ENCODE peak calls at places on chromosomes 16 and 17, in six cellular contexts. One of them, this sample, is unnamed.

GRCh38 chr17:32627233-32628008 is 140.6 kb downstream of the CDK5R1 start:
- DNase-seq in uterus: no peak
- DNase-seq in NCI-H1436: peak; percentile 99
- DNase-seq in M059J: peak; percentile 62
- DNase-seq in COR-L47: peak; percentile 95
- DNase-seq in cardiac muscle cell: no peak
- DNase-seq in this sample: no peak

GRCh38 chr16:85541181-85541580 is 71.9 kb upstream of the GSE1 start:
- DNase-seq in NCI-H1436: no peak
- DNase-seq in COR-L47: no peak
- DNase-seq in M059J: no peak
- DNase-seq in uterus: no peak
- DNase-seq in cardiac muscle cell: no peak
- DNase-seq in this sample: no peak

GRCh38 chr16:85916141-85916890 is 17.4 kb downstream of the IRF8 start:
- DNase-seq in cardiac muscle cell: peak; percentile 29
- DNase-seq in uterus: no peak
- DNase-seq in NCI-H1436: no peak
- DNase-seq in COR-L47: no peak
- DNase-seq in M059J: peak; percentile 68
- DNase-seq in this sample: no peak

GRCh38 chr16:9099131-9099625 is 7.7 kb downstream of the HAPSTR1 start:
- DNase-seq in NCI-H1436: no peak
- DNase-seq in uterus: no peak
- DNase-seq in M059J: peak; percentile 67
- DNase-seq in cardiac muscle cell: no peak
- DNase-seq in COR-L47: no peak
- DNase-seq in this sample: no peak

GRCh38 chr17:76753061-76753961 is 15.4 kb downstream of the MFSD11 start:
- DNase-seq in M059J: no peak
- DNase-seq in cardiac muscle cell: no peak
- DNase-seq in NCI-H1436: no peak
- DNase-seq in COR-L47: no peak
- DNase-seq in uterus: no peak
- DNase-seq in this sample: peak; percentile 33

GRCh38 chr16:66885491-66885890 is 5.2 kb downstream of the PDP2 start:
- DNase-seq in NCI-H1436: no peak
- DNase-seq in M059J: no peak
- DNase-seq in cardiac muscle cell: no peak
- DNase-seq in uterus: peak; percentile 14
- DNase-seq in COR-L47: no peak
- DNase-seq in this sample: no peak

GRCh38 chr16:50310308-50311133 is 44.2 kb downstream of the ADCY7 start:
- DNase-seq in cardiac muscle cell: no peak
- DNase-seq in NCI-H1436: no peak
- DNase-seq in uterus: no peak
- DNase-seq in M059J: no peak
- DNase-seq in COR-L47: no peak
- DNase-seq in this sample: no peak

GRCh38 chr17:78648293-78648692 is 71.1 kb upstream of the DNAH17 start:
- DNase-seq in cardiac muscle cell: no peak
- DNase-seq in uterus: no peak
- DNase-seq in COR-L47: no peak
- DNase-seq in M059J: no peak
- DNase-seq in NCI-H1436: no peak
- DNase-seq in this sample: no peak

GRCh38 chr16:83928341-83929055 is 24.5 kb upstream of the OSGIN1 start:
- DNase-seq in uterus: no peak
- DNase-seq in cardiac muscle cell: no peak
- DNase-seq in COR-L47: no peak
- DNase-seq in M059J: peak; percentile 51
- DNase-seq in NCI-H1436: no peak
- DNase-seq in this sample: no peak

GRCh38 chr17:36611345-36612072 is 10.1 kb downstream of the MRM1 start:
- DNase-seq in COR-L47: no peak
- DNase-seq in NCI-H1436: no peak
- DNase-seq in cardiac muscle cell: no peak
- DNase-seq in M059J: peak; percentile 64
- DNase-seq in uterus: no peak
- DNase-seq in this sample: no peak

GRCh38 chr17:45823598-45823997 is 21.1 kb upstream of the SPPL2C start:
- DNase-seq in cardiac muscle cell: no peak
- DNase-seq in COR-L47: no peak
- DNase-seq in uterus: no peak
- DNase-seq in NCI-H1436: no peak
- DNase-seq in M059J: no peak
- DNase-seq in this sample: no peak

GRCh38 chr16:57815987-57816745 is 13.9 kb upstream of the KIFC3 start:
- DNase-seq in uterus: peak; percentile 81
- DNase-seq in COR-L47: peak; percentile 62
- DNase-seq in cardiac muscle cell: peak; percentile 51
- DNase-seq in NCI-H1436: no peak
- DNase-seq in M059J: peak; percentile 97
- DNase-seq in this sample: no peak

GRCh38 chr16:85995591-85996461 is 96.9 kb downstream of the IRF8 start:
- DNase-seq in cardiac muscle cell: no peak
- DNase-seq in uterus: no peak
- DNase-seq in COR-L47: no peak
- DNase-seq in NCI-H1436: no peak
- DNase-seq in M059J: no peak
- DNase-seq in this sample: no peak

GRCh38 chr16:68754117-68754792 is 17.2 kb downstream of the CDH1 start:
- DNase-seq in uterus: no peak
- DNase-seq in COR-L47: no peak
- DNase-seq in M059J: no peak
- DNase-seq in cardiac muscle cell: no peak
- DNase-seq in NCI-H1436: no peak
- DNase-seq in this sample: no peak

GRCh38 chr17:146983-147761 is 9.8 kb downstream of the SCGB1C2 start:
- DNase-seq in M059J: no peak
- DNase-seq in uterus: peak; percentile 7
- DNase-seq in NCI-H1436: no peak
- DNase-seq in COR-L47: no peak
- DNase-seq in cardiac muscle cell: no peak
- DNase-seq in this sample: no peak

GRCh38 chr17:61884864-61885263 is 21.5 kb upstream of the BRIP1 start:
- DNase-seq in COR-L47: no peak
- DNase-seq in uterus: no peak
- DNase-seq in M059J: no peak
- DNase-seq in cardiac muscle cell: no peak
- DNase-seq in NCI-H1436: no peak
- DNase-seq in this sample: no peak

GRCh38 chr16:781346-782010 is 6.7 kb downstream of the RPUSD1 start:
- DNase-seq in M059J: no peak
- DNase-seq in uterus: no peak
- DNase-seq in NCI-H1436: no peak
- DNase-seq in COR-L47: no peak
- DNase-seq in cardiac muscle cell: no peak
- DNase-seq in this sample: no peak

GRCh38 chr17:56815711-56816110 is 18.0 kb downstream of the C17orf67 start:
- DNase-seq in COR-L47: no peak
- DNase-seq in M059J: peak; percentile 49
- DNase-seq in NCI-H1436: no peak
- DNase-seq in cardiac muscle cell: no peak
- DNase-seq in uterus: no peak
- DNase-seq in this sample: no peak

GRCh38 chr17:78058581-78058980 is 70.0 kb downstream of the TMC6 start:
- DNase-seq in uterus: no peak
- DNase-seq in COR-L47: no peak
- DNase-seq in M059J: no peak
- DNase-seq in cardiac muscle cell: no peak
- DNase-seq in NCI-H1436: no peak
- DNase-seq in this sample: no peak

GRCh38 chr16:2250652-2251280 is 621 bp downstream of the ECI1 start:
- DNase-seq in cardiac muscle cell: no peak
- DNase-seq in COR-L47: no peak
- DNase-seq in NCI-H1436: no peak
- DNase-seq in uterus: no peak
- DNase-seq in M059J: peak; percentile 55
- DNase-seq in this sample: no peak

GRCh38 chr16:28208824-28209223 is 2.9 kb downstream of the XPO6 start:
- DNase-seq in M059J: no peak
- DNase-seq in cardiac muscle cell: no peak
- DNase-seq in NCI-H1436: no peak
- DNase-seq in COR-L47: no peak
- DNase-seq in uterus: no peak
- DNase-seq in this sample: no peak

GRCh38 chr17:74663566-74663965 is 40.0 kb upstream of the CD300E start:
- DNase-seq in M059J: no peak
- DNase-seq in uterus: no peak
- DNase-seq in COR-L47: no peak
- DNase-seq in NCI-H1436: no peak
- DNase-seq in cardiac muscle cell: no peak
- DNase-seq in this sample: no peak

GRCh38 chr16:85718682-85719081 is 29.9 kb upstream of the GINS2 start:
- DNase-seq in M059J: no peak
- DNase-seq in COR-L47: peak; percentile 51
- DNase-seq in uterus: no peak
- DNase-seq in NCI-H1436: peak; percentile 28
- DNase-seq in cardiac muscle cell: peak; percentile 41
- DNase-seq in this sample: peak; percentile 75

GRCh38 chr17:62823111-62823895 is 15.2 kb upstream of the MARCHF10 start:
- DNase-seq in M059J: peak; percentile 42
- DNase-seq in cardiac muscle cell: no peak
- DNase-seq in uterus: no peak
- DNase-seq in COR-L47: no peak
- DNase-seq in NCI-H1436: no peak
- DNase-seq in this sample: no peak

GRCh38 chr16:85569615-85570212 is 43.4 kb upstream of the GSE1 start:
- DNase-seq in M059J: peak; percentile 66
- DNase-seq in uterus: no peak
- DNase-seq in NCI-H1436: no peak
- DNase-seq in COR-L47: peak; percentile 98
- DNase-seq in cardiac muscle cell: no peak
- DNase-seq in this sample: no peak

GRCh38 chr17:18974407-18975149 is 22.6 kb downstream of the SLC5A10 start:
- DNase-seq in M059J: peak; percentile 56
- DNase-seq in cardiac muscle cell: no peak
- DNase-seq in COR-L47: no peak
- DNase-seq in NCI-H1436: no peak
- DNase-seq in uterus: no peak
- DNase-seq in this sample: no peak

This sample was measured in Karpas-422.